ENCODE peak calls at places on chromosomes 5 and 9, in six cellular contexts. H, Q, S, U, Y and P are unnamed samples. For H3K27me3, the result is how much of the 10 kb centered on the place peaks cover.

GRCh38 chr9:104494808-104495207 is 9.3 kb upstream of the OR13F1 start:
- DNase-seq in Y (no peak), Q (no peak), S (no peak), H (no peak), U (no peak), P (no peak)

GRCh38 chr9:34079181-34079580 is 30.5 kb upstream of the UBAP2 start:
- DNase-seq in U (no peak), Q (no peak), S (no peak), H (no peak), Y (no peak), P (no peak)

GRCh38 chr5:142360607-142361120 is 35.8 kb upstream of the SPRY4 start:
- DNase-seq in U (peak), Q (no peak), Y (no peak), H (no peak), S (peak), P (no peak)

GRCh38 chr5:67986761-67987160 is 228.8 kb upstream of the PIK3R1 start:
- DNase-seq in U (no peak), Q (no peak), Y (no peak), S (no peak), H (no peak), P (no peak)

GRCh38 chr5:50623666-50624065 is 42.8 kb upstream of the PARP8 start:
- DNase-seq in Y (no peak), H (no peak), U (no peak), S (no peak), Q (no peak), P (no peak)

GRCh38 chr5:169426674-169427250 is 125.8 kb upstream of the SLIT3 start:
- DNase-seq in U (no peak), S (no peak), Q (no peak), Y (no peak), H (no peak), P (no peak)

GRCh38 chr9:124371183-124371582 is 44.1 kb downstream of the PSMB7 start:
- DNase-seq in Q (no peak), Y (no peak), H (no peak), S (no peak), U (no peak), P (no peak)

GRCh38 chr9:93134018-93134739 is at the start of gene NINJ1:
- DNase-seq in S (peak), H (peak), Q (peak), U (peak), Y (peak), P (peak)

GRCh38 chr5:154397652-154398406 is 48.0 kb upstream of the SAP30L start:
- DNase-seq in S (peak), H (no peak), Q (peak), U (no peak), Y (peak), P (no peak)

GRCh38 chr5:129003232-129003631 is 37.9 kb downstream of the SLC27A6 start:
- DNase-seq in Y (no peak), U (no peak), S (no peak), H (no peak), Q (no peak), P (no peak)

GRCh38 chr5:107958861-107959260 is 288.1 kb upstream of the EFNA5 start:
- DNase-seq in Q (no peak), U (no peak), Y (no peak), S (no peak), H (no peak), P (no peak)

GRCh38 chr5:84306617-84307016 is 78.1 kb downstream of the EDIL3 start:
- DNase-seq in Y (no peak), U (no peak), S (no peak), H (no peak), Q (no peak), P (no peak)

GRCh38 chr5:52867809-52868208 is 80.1 kb downstream of the ITGA1 start:
- DNase-seq in Q (no peak), H (no peak), S (no peak), Y (no peak), U (no peak), P (no peak)

GRCh38 chr5:177421046-177421798 is 5.3 kb upstream of the GRK6 start:
- DNase-seq in U (no peak), Y (no peak), S (no peak), Q (no peak), H (no peak), P (no peak)

GRCh38 chr9:134957945-134958227 is 40.2 kb upstream of the FCN1 start:
- DNase-seq in Y (no peak), Q (no peak), S (no peak), H (no peak), U (no peak), P (peak)

GRCh38 chr5:180043381-180043780 is 28.2 kb downstream of the RNF130 start:
- DNase-seq in Y (no peak), U (no peak), Q (no peak), S (no peak), H (no peak), P (no peak)

GRCh38 chr5:27821681-27822080 is 783.3 kb upstream of the CDH9 start:
- DNase-seq in S (no peak), Y (no peak), Q (no peak), H (no peak), U (no peak), P (no peak)

GRCh38 chr5:96252596-96252995 is 180.5 kb downstream of the PCSK1 start:
- DNase-seq in Q (no peak), Y (no peak), U (no peak), H (no peak), S (no peak), P (no peak)

GRCh38 chr9:89153618-89154017 is 25.0 kb downstream of the SHC3 start:
- DNase-seq in H (no peak), U (peak), Y (no peak), S (peak), Q (no peak), P (no peak)

GRCh38 chr5:169637085-169637855 is at the start of gene DOCK2:
- DNase-seq in Q (peak), Y (peak), U (peak), H (no peak), S (peak), P (peak)

DNA sequence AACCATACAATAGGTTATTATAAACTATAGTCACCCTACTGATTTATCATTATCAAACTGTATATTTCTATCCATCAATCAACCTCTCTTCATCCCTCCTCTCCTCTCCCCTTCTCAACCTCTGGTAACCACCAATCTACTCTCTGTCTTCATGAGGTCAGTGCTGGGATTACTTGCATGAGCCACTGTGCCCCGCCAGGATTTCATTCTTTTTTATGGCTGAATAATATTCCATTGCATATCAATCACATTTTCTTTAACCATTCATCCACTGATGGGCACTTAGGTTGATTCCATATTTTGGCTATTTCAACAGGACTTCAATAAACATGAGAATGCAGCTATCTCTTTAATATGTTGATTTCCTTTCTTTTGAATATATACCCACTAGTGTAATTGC is 10.8 kb upstream of the PURA start:
- DNase-seq in Q (no peak), S (no peak), U (no peak), Y (no peak), H (no peak), P (no peak)
- H3K27me3 ChIP-seq in Q (under half), S (under half), U (under half), Y (under half), H (under half), P (under half)

DNA sequence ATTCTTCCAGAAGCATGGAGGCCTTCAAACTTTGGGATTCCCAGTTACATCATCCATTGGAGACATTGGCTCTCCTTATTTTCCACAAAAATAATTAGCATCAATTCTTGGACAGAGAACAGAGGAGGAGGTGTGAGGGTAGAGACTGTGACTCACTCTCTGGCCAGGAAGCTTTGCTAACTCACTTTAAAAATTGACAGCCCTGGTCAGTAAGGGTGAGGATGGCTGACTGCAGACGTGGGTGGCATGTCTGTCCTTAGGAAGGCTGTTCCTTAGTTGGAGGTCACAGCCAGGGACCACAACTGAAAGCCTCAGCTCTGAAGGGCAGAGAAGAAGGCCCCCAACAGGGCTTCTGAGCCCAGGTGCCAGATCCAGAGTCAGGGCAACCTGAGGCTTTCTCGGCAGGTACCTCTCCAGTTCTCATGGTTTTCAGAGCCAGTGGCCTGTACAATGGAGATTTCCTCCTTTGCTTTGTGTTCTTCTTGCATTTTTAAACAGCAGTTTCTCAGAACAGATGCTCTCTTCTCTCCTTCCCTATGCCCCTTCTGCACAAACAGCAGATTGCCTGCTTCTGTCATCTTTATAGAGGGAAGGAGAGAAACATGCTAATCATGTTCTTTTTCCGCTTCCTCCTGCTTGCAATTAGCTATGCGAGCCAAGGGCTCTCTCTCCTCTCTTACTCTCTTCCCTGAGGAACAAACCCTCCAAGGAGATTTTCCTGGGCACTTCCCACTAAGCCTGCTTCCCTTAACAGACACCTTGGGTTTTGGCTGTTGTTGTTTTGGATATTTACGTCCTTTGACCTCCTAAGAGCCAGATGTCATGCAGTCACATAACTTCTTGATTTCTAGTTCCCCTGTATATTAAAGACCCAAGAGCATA is 92.5 kb upstream of the ZNF366 start:
- DNase-seq in Y (no peak), Q (no peak), U (no peak), H (no peak), S (no peak), P (no peak)
- TF ChIP-seq POLR2A in Y (no peak), Q (no peak), U (no peak), H (no peak), S (no peak), P (no peak)

GRCh38 chr9:17330097-17330496 is 195.3 kb downstream of the CNTLN start:
- DNase-seq in U (no peak), H (no peak), S (no peak), Q (no peak), Y (no peak), P (no peak)
- H3K27ac ChIP-seq in U (no peak), H (no peak), S (no peak), Q (no peak), Y (no peak), P (no peak)

GRCh38 chr9:966936-967335 is 9.5 kb upstream of the DMRT3 start:
- DNase-seq in U (no peak), Q (no peak), Y (no peak), S (no peak), H (no peak), P (no peak)
- H3K27me3 ChIP-seq in U (under half), Q (half or more), Y (half or more), S (half or more), H (under half), P (under half)

DNA sequence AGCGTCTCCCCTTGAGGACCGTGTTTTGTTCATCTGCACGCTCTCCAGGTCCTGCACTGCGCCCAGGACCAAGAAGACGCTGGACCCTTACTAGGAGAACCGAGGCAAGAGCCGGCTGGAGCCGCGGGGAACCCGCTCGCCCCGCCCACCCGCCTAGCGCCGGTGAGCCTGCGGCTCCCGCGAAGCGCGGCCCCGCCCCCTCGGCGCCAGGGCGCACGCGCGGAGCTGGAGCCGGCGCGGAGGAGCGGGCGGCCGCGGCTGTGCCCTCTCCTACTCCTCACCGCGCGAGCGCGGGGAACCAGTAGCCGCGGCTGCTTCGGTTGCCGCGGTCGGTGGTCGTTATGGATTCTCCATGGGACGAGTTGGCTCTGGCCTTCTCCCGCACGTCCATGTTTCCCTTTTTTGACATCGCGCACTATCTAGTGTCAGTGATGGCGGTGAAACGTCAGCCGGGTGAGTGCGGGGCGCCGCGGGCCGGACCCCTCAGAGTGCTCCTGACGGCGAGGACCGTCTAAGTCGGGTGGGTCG is at the start of gene TMEM38B:
- DNase-seq in Q (peak), H (no peak), U (peak), S (peak), Y (peak), P (peak)
- TF ChIP-seq POLR2A in Q (peak), H (peak), U (no peak), S (peak), Y (peak), P (peak)

GRCh38 chr5:78593465-78593864 is 55.1 kb downstream of the LHFPL2 start:
- DNase-seq in U (no peak), Y (no peak), Q (no peak), S (no peak), H (no peak), P (no peak)

GRCh38 chr5:78591227-78591626 is 57.3 kb downstream of the LHFPL2 start:
- DNase-seq in Y (no peak), U (no peak), Q (no peak), H (no peak), S (no peak), P (no peak)

GRCh38 chr5:78592735-78593386 is 55.7 kb downstream of the LHFPL2 start:
- DNase-seq in Y (no peak), S (no peak), U (no peak), H (no peak), Q (no peak), P (no peak)

GRCh38 chr5:78594014-78594413 is 54.6 kb downstream of the LHFPL2 start:
- DNase-seq in Q (no peak), U (no peak), Y (no peak), S (no peak), H (no peak), P (no peak)

GRCh38 chr5:78591972-78592700 is 56.4 kb downstream of the LHFPL2 start:
- DNase-seq in Y (no peak), S (no peak), H (peak), U (no peak), Q (no peak), P (no peak)
- H3K27ac ChIP-seq in Y (peak), S (no peak), H (peak), U (no peak), Q (no peak), P (no peak)

GRCh38 chr9:2015581-2016410 is 649 bp downstream of the SMARCA2 start:
- DNase-seq in Q (peak), Y (peak), U (peak), S (peak), H (no peak), P (peak)
- H3K27me3 ChIP-seq in Q (under half), Y (under half), U (under half), S (under half), H (under half), P (under half)